ENCODE peak calls at places on chromosomes 6 and 20, in four cellular contexts. P is bronchial epithelial cell, N is AG10803, I is heart left ventricle. G is an unnamed sample.

GRCh38 chr20:50226093-50226974 is 35.7 kb downstream of the CEBPB start:
- DNase-seq in P (no peak), N (peak; percentile 70), I (peak; percentile 51), G (peak; percentile 78)

GRCh38 chr6:109024784-109025183 is 69.9 kb downstream of the SESN1 start:
- DNase-seq in P (no peak), N (no peak), I (peak; percentile 51), G (no peak)

GRCh38 chr20:50464026-50464724 is 46.0 kb upstream of the PTPN1 start:
- DNase-seq in P (peak; percentile 19), N (peak; percentile 55), I (peak; percentile 61), G (peak; percentile 81)

GRCh38 chr6:121971886-121972285 is 427.6 kb upstream of the HSF2 start:
- DNase-seq in P (peak; percentile 76), N (peak; percentile 85), I (no peak), G (no peak)

GRCh38 chr6:41591859-41592502 is 45.8 kb downstream of the FOXP4 start:
- DNase-seq in P (peak; percentile 49), N (peak; percentile 41), I (peak; percentile 58), G (peak; percentile 72)

GRCh38 chr6:53771780-53772624 is 22.8 kb upstream of the LRRC1 start:
- DNase-seq in P (peak; percentile 86), N (peak; percentile 36), I (no peak), G (no peak)

GRCh38 chr20:43363506-43363905 is 94.2 kb upstream of the SRSF6 start:
- DNase-seq in P (no peak), N (no peak), I (no peak), G (no peak)

GRCh38 chr20:688809-689208 is 13.2 kb upstream of the SCRT2 start:
- DNase-seq in P (peak; percentile 13), N (no peak), I (no peak), G (no peak)

GRCh38 chr6:131948692-131949614 is 2.2 kb downstream of the CCN2 start:
- DNase-seq in P (peak; percentile 45), N (peak; percentile 81), I (peak; percentile 35), G (no peak)
- H3K4me3 ChIP-seq in P (no peak overlapping the region), N (peak overlapping the region; percentile 98), I (peak overlapping the region; percentile 65), G (peak overlapping the region; percentile 89)

DNA sequence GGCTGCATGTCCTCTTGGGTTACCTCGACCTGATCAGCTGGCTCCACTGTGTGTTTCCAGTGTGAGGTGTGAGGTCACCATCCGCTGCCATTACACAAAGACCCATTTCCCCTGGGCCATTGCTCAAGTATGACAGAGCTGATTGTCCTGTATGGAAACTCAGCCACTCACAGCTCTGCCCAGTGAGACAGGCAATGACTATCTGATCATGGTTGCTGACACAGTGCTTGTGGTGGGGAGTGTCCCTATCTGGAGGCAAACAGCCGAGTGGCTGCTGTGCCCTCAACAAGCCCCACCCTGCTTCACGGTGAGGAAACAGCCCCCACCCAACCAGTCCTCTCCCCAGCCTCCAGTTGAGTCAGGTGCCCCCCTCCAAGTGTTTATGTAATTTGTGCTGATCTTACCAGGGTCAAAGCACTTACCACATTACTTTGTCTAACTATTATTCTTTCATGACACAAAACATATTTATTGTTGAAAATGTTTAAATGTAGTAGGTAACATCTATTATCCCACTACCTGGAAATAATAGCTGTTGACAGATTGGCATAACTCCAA is 11.7 kb upstream of the MAPK13 start:
- DNase-seq in P (peak; percentile 75), N (no peak), I (no peak), G (no peak)
- H3K4me3 ChIP-seq in P (no peak overlapping the region), N (no peak overlapping the region), I (no peak overlapping the region), G (no peak overlapping the region)

DNA sequence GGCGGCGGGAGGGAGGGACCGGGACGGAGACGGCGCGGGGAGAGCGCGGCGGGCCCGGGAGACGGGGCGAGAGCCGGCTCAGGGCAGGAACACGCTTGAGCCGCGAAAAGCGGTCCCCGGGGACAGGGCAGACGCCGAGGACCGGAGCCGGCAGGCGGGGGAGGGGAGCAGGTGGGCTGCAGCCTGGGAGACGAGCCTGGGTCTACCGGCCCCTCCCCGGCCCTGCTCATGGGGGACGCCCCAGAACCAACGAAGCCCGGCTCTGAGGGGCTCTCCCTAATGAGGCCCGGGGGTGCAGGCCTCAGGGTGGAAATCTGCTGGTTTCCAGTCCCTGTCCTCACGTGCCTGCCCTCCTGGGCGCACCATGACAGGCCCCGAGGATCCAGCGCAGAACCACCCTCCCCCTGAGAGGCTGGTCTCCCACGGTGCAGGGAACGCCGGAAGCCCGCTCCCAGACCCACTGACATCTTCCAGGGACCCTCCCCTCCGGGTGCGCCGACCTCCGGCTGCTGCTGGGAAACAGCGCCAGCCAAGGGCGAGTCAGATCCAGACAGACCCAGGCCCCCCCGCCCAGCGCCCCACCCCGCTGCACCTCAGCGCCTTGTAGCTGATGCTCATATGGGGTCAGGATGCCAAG is 568 bp upstream of the EEF1A2 start:
- DNase-seq in P (no peak), N (no peak), I (peak; percentile 34), G (no peak)
- H3K4me3 ChIP-seq in P (no peak overlapping the region), N (no peak overlapping the region), I (peak overlapping the region; percentile 56), G (peak overlapping the region; percentile 28)

DNA sequence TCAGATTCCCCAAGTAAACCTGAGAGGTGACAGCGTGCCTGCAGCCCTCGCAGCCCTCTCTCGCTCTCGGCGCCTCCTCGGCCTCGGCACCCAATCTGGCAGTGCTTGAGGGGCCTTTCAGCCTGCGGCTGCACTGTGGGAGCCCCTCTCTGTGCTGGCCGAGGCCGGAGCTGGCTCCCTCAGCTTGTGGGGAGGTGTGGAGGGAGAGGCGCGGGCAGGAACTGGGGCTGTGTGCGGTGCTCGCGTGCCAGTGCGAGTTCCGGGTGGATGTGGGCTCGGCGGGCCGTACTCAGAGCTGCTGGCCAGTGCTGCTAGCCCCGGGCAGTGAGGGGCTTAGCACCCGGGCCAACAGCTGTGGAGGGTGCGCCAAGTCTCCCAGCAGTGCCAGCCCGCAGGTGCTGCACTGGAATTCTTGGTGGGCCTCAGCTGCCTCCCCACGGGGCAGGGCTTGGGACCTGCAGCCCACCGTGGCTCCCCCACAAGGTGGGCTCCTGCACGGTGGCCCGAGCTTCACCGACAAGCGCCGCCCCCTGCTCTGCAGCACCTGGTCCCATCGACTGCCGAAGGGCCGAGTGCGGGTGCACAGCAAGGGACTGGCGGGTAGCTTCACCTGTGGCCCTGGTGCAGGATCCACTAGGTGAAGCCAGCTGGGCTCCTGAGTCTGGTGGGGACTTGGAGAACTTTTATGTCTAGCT is 809.7 kb upstream of the ADGRB3 start:
- DNase-seq in P (no peak), N (no peak), I (no peak), G (no peak)
- H3K4me3 ChIP-seq in P (no peak overlapping the region), N (no peak overlapping the region), I (no peak overlapping the region), G (no peak overlapping the region)